ENCODE peak calls at places on chromosomes 11 and 22, in four cellular contexts. One of them, this sample, is unnamed.
A peak's percentile ranks its signal among the peaks of the same experiment; 100 is the strongest.

GRCh38 chr22:36971726-36972125 is 47.5 kb downstream of the TST start:
- DNase-seq in IMR-90: no peak
- DNase-seq in GM23338: no peak
- DNase-seq in A549: no peak
- DNase-seq in this sample: no peak

GRCh38 chr11:985435-985834 is 51.1 kb downstream of the MUC6 start:
- DNase-seq in IMR-90: no peak
- DNase-seq in GM23338: no peak
- DNase-seq in A549: no peak
- DNase-seq in this sample: no peak

GRCh38 chr11:78418584-78419211 is 1.1 kb upstream of the GAB2 start:
- DNase-seq in IMR-90: peak; percentile 27
- DNase-seq in GM23338: no peak
- DNase-seq in A549: no peak
- DNase-seq in this sample: no peak

GRCh38 chr11:69444381-69445130 is 36.9 kb upstream of the LINC01488 start:
- DNase-seq in IMR-90: peak; percentile 93
- DNase-seq in GM23338: peak; percentile 60
- DNase-seq in A549: no peak
- DNase-seq in this sample: no peak

GRCh38 chr11:120532511-120533196 is 21.1 kb downstream of the GRIK4 start:
- DNase-seq in IMR-90: peak; percentile 71
- DNase-seq in GM23338: no peak
- DNase-seq in A549: no peak
- DNase-seq in this sample: no peak

GRCh38 chr11:9574806-9575530 is 1.5 kb downstream of the WEE1 start:
- DNase-seq in IMR-90: peak; percentile 87
- DNase-seq in GM23338: peak; percentile 83
- DNase-seq in A549: peak; percentile 75
- DNase-seq in this sample: peak; percentile 72

GRCh38 chr11:116653206-116653605 is 119.6 kb downstream of the BUD13 start:
- DNase-seq in IMR-90: no peak
- DNase-seq in GM23338: no peak
- DNase-seq in A549: no peak
- DNase-seq in this sample: no peak

GRCh38 chr22:29861672-29862297 is 21.2 kb upstream of the MTMR3 start:
- DNase-seq in IMR-90: no peak
- DNase-seq in GM23338: no peak
- DNase-seq in A549: no peak
- DNase-seq in this sample: no peak

GRCh38 chr11:72030428-72031045 is 31.8 kb downstream of the IL18BP start:
- DNase-seq in IMR-90: no peak
- DNase-seq in GM23338: no peak
- DNase-seq in A549: no peak
- DNase-seq in this sample: no peak

GRCh38 chr11:113683481-113684046 is 22.5 kb downstream of the TMPRSS5 start:
- DNase-seq in IMR-90: no peak
- DNase-seq in GM23338: no peak
- DNase-seq in A549: no peak
- DNase-seq in this sample: no peak

GRCh38 chr22:32880061-32880460 is 78.6 kb downstream of the TIMP3 start:
- DNase-seq in IMR-90: peak; percentile 63
- DNase-seq in GM23338: no peak
- DNase-seq in A549: no peak
- DNase-seq in this sample: no peak

GRCh38 chr11:45237666-45238348 is 48.3 kb downstream of the SYT13 start:
- DNase-seq in IMR-90: no peak
- DNase-seq in GM23338: peak; percentile 44
- DNase-seq in A549: no peak
- DNase-seq in this sample: no peak

GRCh38 chr11:83012168-83013067 is 59.3 kb downstream of the RAB30 start:
- DNase-seq in IMR-90: no peak
- DNase-seq in GM23338: no peak
- DNase-seq in A549: no peak
- DNase-seq in this sample: no peak

GRCh38 chr11:117408356-117408755 is 80.7 kb downstream of the CEP164 start:
- DNase-seq in IMR-90: no peak
- DNase-seq in GM23338: no peak
- DNase-seq in A549: no peak
- DNase-seq in this sample: no peak

GRCh38 chr22:46129390-46130041 is 20.8 kb upstream of the PPARA start:
- DNase-seq in IMR-90: no peak
- DNase-seq in GM23338: no peak
- DNase-seq in A549: no peak
- DNase-seq in this sample: no peak

GRCh38 chr11:7706377-7706776 is at the start of gene OVCH2:
- DNase-seq in IMR-90: no peak
- DNase-seq in GM23338: no peak
- DNase-seq in A549: no peak
- DNase-seq in this sample: no peak

GRCh38 chr22:48534395-48534958 is 1293.2 kb downstream of the BRD1 start:
- DNase-seq in IMR-90: no peak
- DNase-seq in GM23338: no peak
- DNase-seq in A549: no peak
- DNase-seq in this sample: no peak

GRCh38 chr22:37230673-37231405 is 13.2 kb downstream of the RAC2 start:
- DNase-seq in IMR-90: no peak
- DNase-seq in GM23338: no peak
- DNase-seq in A549: no peak
- DNase-seq in this sample: no peak

GRCh38 chr11:102347526-102348331 is 715 bp downstream of the BIRC2 start:
- DNase-seq in IMR-90: peak; percentile 29
- DNase-seq in GM23338: no peak
- DNase-seq in A549: no peak
- DNase-seq in this sample: no peak

GRCh38 chr11:72589802-72590761 is 84.1 kb downstream of the PDE2A start:
- DNase-seq in IMR-90: no peak
- DNase-seq in GM23338: peak; percentile 89
- DNase-seq in A549: peak; percentile 92
- DNase-seq in this sample: no peak

GRCh38 chr11:57434640-57435546 is 8.0 kb upstream of the SLC43A3 start:
- DNase-seq in IMR-90: peak; percentile 97
- DNase-seq in GM23338: no peak
- DNase-seq in A549: peak; percentile 69
- DNase-seq in this sample: no peak

GRCh38 chr22:46908641-46909107 is 146.2 kb downstream of the TBC1D22A start:
- DNase-seq in IMR-90: no peak
- DNase-seq in GM23338: no peak
- DNase-seq in A549: no peak
- DNase-seq in this sample: no peak

GRCh38 chr22:39408807-39409206 is 9.2 kb downstream of the TAB1 start:
- DNase-seq in IMR-90: no peak
- DNase-seq in GM23338: no peak
- DNase-seq in A549: no peak
- DNase-seq in this sample: no peak

GRCh38 chr22:22711532-22711913 is 67.1 kb downstream of the GGTLC2 start:
- DNase-seq in IMR-90: no peak
- DNase-seq in GM23338: no peak
- DNase-seq in A549: no peak
- DNase-seq in this sample: no peak

GRCh38 chr22:38751422-38752346 is 4.1 kb downstream of the SUN2 start:
- DNase-seq in IMR-90: no peak
- DNase-seq in GM23338: no peak
- DNase-seq in A549: no peak
- DNase-seq in this sample: no peak

GRCh38 chr11:68040121-68040956 is 1.5 kb downstream of the TCIRG1 start:
- DNase-seq in IMR-90: peak; percentile 73
- DNase-seq in GM23338: peak; percentile 75
- DNase-seq in A549: peak; percentile 51
- DNase-seq in this sample: peak; percentile 58

GRCh38 chr11:86237267-86237804 is 7.2 kb upstream of the EED start:
- DNase-seq in IMR-90: no peak
- DNase-seq in GM23338: no peak
- DNase-seq in A549: no peak
- DNase-seq in this sample: no peak

GRCh38 chr11:75429902-75430691 is 2.9 kb downstream of the KLHL35 start:
- DNase-seq in IMR-90: peak; percentile 63
- DNase-seq in GM23338: peak; percentile 74
- DNase-seq in A549: peak; percentile 57
- DNase-seq in this sample: no peak

GRCh38 chr22:28670153-28670552 is 9.5 kb downstream of the TTC28 start:
- DNase-seq in IMR-90: no peak
- DNase-seq in GM23338: no peak
- DNase-seq in A549: no peak
- DNase-seq in this sample: no peak

GRCh38 chr22:45194686-45195085 is 31.0 kb downstream of the NUP50 start:
- DNase-seq in IMR-90: no peak
- DNase-seq in GM23338: no peak
- DNase-seq in A549: no peak
- DNase-seq in this sample: no peak

GRCh38 chr22:46931881-46932280 is 169.4 kb downstream of the TBC1D22A start:
- DNase-seq in IMR-90: peak; percentile 20
- DNase-seq in GM23338: no peak
- DNase-seq in A549: no peak
- DNase-seq in this sample: no peak

GRCh38 chr11:6259638-6260019 is at the start of gene CCKBR:
- DNase-seq in IMR-90: no peak
- DNase-seq in GM23338: peak; percentile 72
- DNase-seq in A549: no peak
- DNase-seq in this sample: no peak

GRCh38 chr11:67499808-67500793 is 5.1 kb downstream of the PITPNM1 start:
- DNase-seq in IMR-90: no peak
- DNase-seq in GM23338: no peak
- DNase-seq in A549: no peak
- DNase-seq in this sample: no peak

GRCh38 chr22:30887861-30888260 is 80.7 kb downstream of the MORC2 start:
- DNase-seq in IMR-90: no peak
- DNase-seq in GM23338: no peak
- DNase-seq in A549: no peak
- DNase-seq in this sample: peak; percentile 21

GRCh38 chr11:47688986-47689385 is 26.2 kb downstream of the AGBL2 start:
- DNase-seq in IMR-90: no peak
- DNase-seq in GM23338: no peak
- DNase-seq in A549: no peak
- DNase-seq in this sample: no peak

GRCh38 chr22:49567894-49568750 is 259.6 kb downstream of the BRD1 start:
- DNase-seq in IMR-90: no peak
- DNase-seq in GM23338: no peak
- DNase-seq in A549: no peak
- DNase-seq in this sample: no peak

GRCh38 chr11:69002101-69002742 is 10.8 kb downstream of the MRGPRF start:
- DNase-seq in IMR-90: no peak
- DNase-seq in GM23338: no peak
- DNase-seq in A549: no peak
- DNase-seq in this sample: peak; percentile 50

GRCh38 chr11:70445605-70446004 is 47.3 kb downstream of the CTTN start:
- DNase-seq in IMR-90: peak; percentile 10
- DNase-seq in GM23338: no peak
- DNase-seq in A549: no peak
- DNase-seq in this sample: no peak

GRCh38 chr22:26239561-26239960 is 70.3 kb downstream of the SEZ6L start:
- DNase-seq in IMR-90: no peak
- DNase-seq in GM23338: no peak
- DNase-seq in A549: no peak
- DNase-seq in this sample: no peak

GRCh38 chr11:114799524-114799923 is 121.2 kb downstream of the NXPE2 start:
- DNase-seq in IMR-90: no peak
- DNase-seq in GM23338: peak; percentile 89
- DNase-seq in A549: no peak
- DNase-seq in this sample: no peak
- H3K4me3 ChIP-seq in IMR-90: no peak overlapping the region
- H3K4me3 ChIP-seq in GM23338: peak overlapping the region; percentile 32
- H3K4me3 ChIP-seq in A549: no peak overlapping the region
- H3K4me3 ChIP-seq in this sample: no peak overlapping the region

DNA sequence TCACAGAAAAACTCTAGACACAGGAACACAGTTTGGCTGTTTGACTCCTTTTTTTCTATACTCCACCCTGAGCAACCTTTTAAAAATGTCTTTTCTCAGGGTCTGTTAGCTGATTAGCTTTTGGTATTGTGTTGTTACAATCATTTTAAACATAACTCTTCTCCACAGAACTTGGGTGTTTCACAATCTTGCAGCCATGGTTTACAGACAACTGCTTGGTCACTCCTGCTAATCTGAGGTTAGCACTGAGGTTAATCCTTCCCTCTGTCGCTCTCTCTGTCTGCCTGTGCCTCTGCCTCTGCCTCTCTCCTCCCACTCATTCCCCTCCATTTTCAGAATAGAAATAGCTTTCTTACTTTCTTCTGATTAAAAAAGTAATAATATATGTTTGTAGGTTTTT is 62.4 kb upstream of the ZBED5 start:
- DNase-seq in IMR-90: peak; percentile 83
- DNase-seq in GM23338: no peak
- DNase-seq in A549: no peak
- DNase-seq in this sample: no peak
- H3K27ac ChIP-seq in IMR-90: no peak overlapping the region
- H3K27ac ChIP-seq in GM23338: no peak overlapping the region
- H3K27ac ChIP-seq in A549: no peak overlapping the region
- H3K27ac ChIP-seq in this sample: no peak overlapping the region

GRCh38 chr11:27212248-27212780 is 150.7 kb downstream of the CCDC34 start:
- DNase-seq in IMR-90: no peak
- DNase-seq in GM23338: no peak
- DNase-seq in A549: no peak
- DNase-seq in this sample: no peak
- H3K4me1 ChIP-seq in IMR-90: peaks cover 16% of the 10 kb centered on the region
- H3K4me1 ChIP-seq in GM23338: peaks cover 12% of the 10 kb centered on the region
- H3K4me1 ChIP-seq in A549: peaks cover 65% of the 10 kb centered on the region
- H3K4me1 ChIP-seq in this sample: peaks cover 28% of the 10 kb centered on the region

GRCh38 chr11:64239662-64240466 is 1.0 kb upstream of the FKBP2 start:
- DNase-seq in IMR-90: no peak
- DNase-seq in GM23338: no peak
- DNase-seq in A549: no peak
- DNase-seq in this sample: no peak
- H3K4me3 ChIP-seq in IMR-90: peak overlapping the region; percentile 53
- H3K4me3 ChIP-seq in GM23338: peak overlapping the region; percentile 97
- H3K4me3 ChIP-seq in A549: peak overlapping the region; percentile 53
- H3K4me3 ChIP-seq in this sample: no peak overlapping the region

GRCh38 chr22:24153353-24153752 is 27.9 kb upstream of the SUSD2 start:
- DNase-seq in IMR-90: peak; percentile 69
- DNase-seq in GM23338: no peak
- DNase-seq in A549: no peak
- DNase-seq in this sample: no peak
- H3K27ac ChIP-seq in IMR-90: peak overlapping the region; percentile 78
- H3K27ac ChIP-seq in GM23338: no peak overlapping the region
- H3K27ac ChIP-seq in A549: no peak overlapping the region
- H3K27ac ChIP-seq in this sample: no peak overlapping the region

DNA sequence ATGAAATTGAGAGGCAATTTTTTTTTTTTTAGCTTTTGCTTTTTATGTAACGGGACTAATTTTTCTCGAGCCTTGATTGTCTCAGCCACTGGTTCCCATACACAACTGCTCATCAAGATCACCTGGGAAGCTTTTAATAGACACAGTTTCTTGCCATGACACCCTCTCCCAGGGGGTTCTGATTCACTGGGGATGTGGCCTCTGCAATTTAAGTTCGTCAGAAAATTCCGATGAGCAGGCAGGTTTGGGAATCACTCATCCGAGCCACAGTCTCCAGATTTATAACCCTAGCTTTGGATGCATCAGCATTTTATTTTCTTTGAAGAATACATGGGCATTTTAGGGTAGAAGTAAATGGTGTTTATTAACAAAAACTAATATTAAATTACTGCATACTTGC is 318.8 kb downstream of the DDX10 start:
- DNase-seq in IMR-90: no peak
- DNase-seq in GM23338: no peak
- DNase-seq in A549: no peak
- DNase-seq in this sample: no peak
- H3K4me1 ChIP-seq in IMR-90: peaks cover 5% of the 10 kb centered on the region
- H3K4me1 ChIP-seq in GM23338: peaks cover 7% of the 10 kb centered on the region
- H3K4me1 ChIP-seq in A549: no peaks in the 10 kb centered on the region
- H3K4me1 ChIP-seq in this sample: no peaks in the 10 kb centered on the region

GRCh38 chr11:3611976-3612678 is 29.7 kb downstream of the ART5 start:
- DNase-seq in IMR-90: no peak
- DNase-seq in GM23338: no peak
- DNase-seq in A549: no peak
- DNase-seq in this sample: no peak
- H3K4me3 ChIP-seq in IMR-90: no peak overlapping the region
- H3K4me3 ChIP-seq in GM23338: no peak overlapping the region
- H3K4me3 ChIP-seq in A549: no peak overlapping the region
- H3K4me3 ChIP-seq in this sample: no peak overlapping the region

This sample was measured in RWPE2.